ENCODE peak calls at places on chromosomes 12 and 14, in eight cellular contexts. One of them, this sample, is unnamed.

GRCh38 chr12:28537474-28537873 is 347.2 kb downstream of the CCDC91 start:
- DNase-seq in lower lobe of right lung: no peak
- DNase-seq in GM23248: peak; percentile 11
- DNase-seq in psoas muscle: no peak
- DNase-seq in HCT116: no peak
- DNase-seq in stomach: no peak
- DNase-seq in tibial nerve: no peak
- DNase-seq in aorta: no peak
- DNase-seq in this sample: no peak

GRCh38 chr12:75938189-75938588 is 93.4 kb downstream of the PHLDA1 start:
- DNase-seq in lower lobe of right lung: no peak
- DNase-seq in GM23248: no peak
- DNase-seq in psoas muscle: no peak
- DNase-seq in HCT116: no peak
- DNase-seq in stomach: no peak
- DNase-seq in tibial nerve: no peak
- DNase-seq in aorta: no peak
- DNase-seq in this sample: no peak

GRCh38 chr12:103560604-103561101 is 26.4 kb upstream of the STAB2 start:
- DNase-seq in lower lobe of right lung: no peak
- DNase-seq in GM23248: peak; percentile 99
- DNase-seq in psoas muscle: no peak
- DNase-seq in HCT116: peak; percentile 91
- DNase-seq in stomach: no peak
- DNase-seq in tibial nerve: no peak
- DNase-seq in aorta: no peak
- DNase-seq in this sample: no peak

GRCh38 chr12:52181757-52182156 is 10.1 kb downstream of the KRT80 start:
- DNase-seq in lower lobe of right lung: no peak
- DNase-seq in GM23248: peak; percentile 67
- DNase-seq in psoas muscle: no peak
- DNase-seq in HCT116: no peak
- DNase-seq in stomach: no peak
- DNase-seq in tibial nerve: no peak
- DNase-seq in aorta: no peak
- DNase-seq in this sample: no peak

GRCh38 chr12:42757735-42758134 is 168.2 kb upstream of the PRICKLE1 start:
- DNase-seq in lower lobe of right lung: no peak
- DNase-seq in GM23248: peak; percentile 18
- DNase-seq in psoas muscle: no peak
- DNase-seq in HCT116: no peak
- DNase-seq in stomach: no peak
- DNase-seq in tibial nerve: no peak
- DNase-seq in aorta: no peak
- DNase-seq in this sample: no peak

GRCh38 chr12:15216036-15216889 is 5.0 kb downstream of the RERG start:
- DNase-seq in lower lobe of right lung: no peak
- DNase-seq in GM23248: no peak
- DNase-seq in psoas muscle: no peak
- DNase-seq in HCT116: no peak
- DNase-seq in stomach: no peak
- DNase-seq in tibial nerve: no peak
- DNase-seq in aorta: no peak
- DNase-seq in this sample: no peak

GRCh38 chr12:5017638-5018348 is 25.9 kb upstream of the KCNA5 start:
- DNase-seq in lower lobe of right lung: no peak
- DNase-seq in GM23248: no peak
- DNase-seq in psoas muscle: no peak
- DNase-seq in HCT116: no peak
- DNase-seq in stomach: no peak
- DNase-seq in tibial nerve: no peak
- DNase-seq in aorta: no peak
- DNase-seq in this sample: no peak

GRCh38 chr12:51090705-51091229 is 7.4 kb upstream of the CSRNP2 start:
- DNase-seq in lower lobe of right lung: no peak
- DNase-seq in GM23248: no peak
- DNase-seq in psoas muscle: no peak
- DNase-seq in HCT116: no peak
- DNase-seq in stomach: no peak
- DNase-seq in tibial nerve: no peak
- DNase-seq in aorta: no peak
- DNase-seq in this sample: no peak

GRCh38 chr14:98949506-98950135 is 322.4 kb downstream of the BCL11B start:
- DNase-seq in lower lobe of right lung: no peak
- DNase-seq in GM23248: no peak
- DNase-seq in psoas muscle: no peak
- DNase-seq in HCT116: no peak
- DNase-seq in stomach: no peak
- DNase-seq in tibial nerve: no peak
- DNase-seq in aorta: no peak
- DNase-seq in this sample: no peak

GRCh38 chr14:104708606-104709268 is 15.3 kb upstream of the ADSS1 start:
- DNase-seq in lower lobe of right lung: peak; percentile 79
- DNase-seq in GM23248: peak; percentile 58
- DNase-seq in psoas muscle: peak; percentile 85
- DNase-seq in HCT116: no peak
- DNase-seq in stomach: peak; percentile 81
- DNase-seq in tibial nerve: peak; percentile 78
- DNase-seq in aorta: peak; percentile 91
- DNase-seq in this sample: peak; percentile 78

GRCh38 chr12:100383586-100384548 is 27.0 kb downstream of the SLC17A8 start:
- DNase-seq in lower lobe of right lung: no peak
- DNase-seq in GM23248: no peak
- DNase-seq in psoas muscle: no peak
- DNase-seq in HCT116: no peak
- DNase-seq in stomach: no peak
- DNase-seq in tibial nerve: no peak
- DNase-seq in aorta: no peak
- DNase-seq in this sample: no peak

GRCh38 chr12:54394281-54394719 is 9.8 kb upstream of the ZNF385A start:
- DNase-seq in lower lobe of right lung: no peak
- DNase-seq in GM23248: peak; percentile 72
- DNase-seq in psoas muscle: no peak
- DNase-seq in HCT116: peak; percentile 45
- DNase-seq in stomach: peak; percentile 56
- DNase-seq in tibial nerve: peak; percentile 77
- DNase-seq in aorta: no peak
- DNase-seq in this sample: no peak

GRCh38 chr12:4217091-4217490 is 56.5 kb upstream of the CCND2 start:
- DNase-seq in lower lobe of right lung: no peak
- DNase-seq in GM23248: no peak
- DNase-seq in psoas muscle: no peak
- DNase-seq in HCT116: no peak
- DNase-seq in stomach: no peak
- DNase-seq in tibial nerve: no peak
- DNase-seq in aorta: no peak
- DNase-seq in this sample: no peak

GRCh38 chr12:98911396-98911795 is 266.3 kb downstream of the APAF1 start:
- DNase-seq in lower lobe of right lung: no peak
- DNase-seq in GM23248: no peak
- DNase-seq in psoas muscle: no peak
- DNase-seq in HCT116: no peak
- DNase-seq in stomach: no peak
- DNase-seq in tibial nerve: no peak
- DNase-seq in aorta: no peak
- DNase-seq in this sample: no peak

GRCh38 chr12:15963271-15963670 is 52.1 kb downstream of the DERA start:
- DNase-seq in lower lobe of right lung: no peak
- DNase-seq in GM23248: peak; percentile 81
- DNase-seq in psoas muscle: no peak
- DNase-seq in HCT116: no peak
- DNase-seq in stomach: no peak
- DNase-seq in tibial nerve: no peak
- DNase-seq in aorta: no peak
- DNase-seq in this sample: no peak

GRCh38 chr12:31558521-31558920 is 32.4 kb downstream of the DENND5B start:
- DNase-seq in lower lobe of right lung: no peak
- DNase-seq in GM23248: peak; percentile 73
- DNase-seq in psoas muscle: no peak
- DNase-seq in HCT116: no peak
- DNase-seq in stomach: no peak
- DNase-seq in tibial nerve: no peak
- DNase-seq in aorta: no peak
- DNase-seq in this sample: no peak

GRCh38 chr14:58944226-58944769 is 244.2 kb upstream of the DAAM1 start:
- DNase-seq in lower lobe of right lung: no peak
- DNase-seq in GM23248: no peak
- DNase-seq in psoas muscle: no peak
- DNase-seq in HCT116: no peak
- DNase-seq in stomach: no peak
- DNase-seq in tibial nerve: no peak
- DNase-seq in aorta: no peak
- DNase-seq in this sample: no peak

GRCh38 chr14:97625512-97625911 is 828.3 kb downstream of the VRK1 start:
- DNase-seq in lower lobe of right lung: no peak
- DNase-seq in GM23248: no peak
- DNase-seq in psoas muscle: no peak
- DNase-seq in HCT116: no peak
- DNase-seq in stomach: no peak
- DNase-seq in tibial nerve: no peak
- DNase-seq in aorta: no peak
- DNase-seq in this sample: no peak

GRCh38 chr12:40010899-40011774 is 94.7 kb downstream of the SLC2A13 start:
- DNase-seq in lower lobe of right lung: no peak
- DNase-seq in GM23248: peak; percentile 84
- DNase-seq in psoas muscle: no peak
- DNase-seq in HCT116: peak; percentile 41
- DNase-seq in stomach: peak; percentile 45
- DNase-seq in tibial nerve: peak; percentile 71
- DNase-seq in aorta: no peak
- DNase-seq in this sample: peak; percentile 75

GRCh38 chr14:32494566-32495434 is 165.7 kb downstream of the AKAP6 start:
- DNase-seq in lower lobe of right lung: no peak
- DNase-seq in GM23248: peak; percentile 62
- DNase-seq in psoas muscle: peak; percentile 59
- DNase-seq in HCT116: no peak
- DNase-seq in stomach: no peak
- DNase-seq in tibial nerve: no peak
- DNase-seq in aorta: no peak
- DNase-seq in this sample: no peak

DNA sequence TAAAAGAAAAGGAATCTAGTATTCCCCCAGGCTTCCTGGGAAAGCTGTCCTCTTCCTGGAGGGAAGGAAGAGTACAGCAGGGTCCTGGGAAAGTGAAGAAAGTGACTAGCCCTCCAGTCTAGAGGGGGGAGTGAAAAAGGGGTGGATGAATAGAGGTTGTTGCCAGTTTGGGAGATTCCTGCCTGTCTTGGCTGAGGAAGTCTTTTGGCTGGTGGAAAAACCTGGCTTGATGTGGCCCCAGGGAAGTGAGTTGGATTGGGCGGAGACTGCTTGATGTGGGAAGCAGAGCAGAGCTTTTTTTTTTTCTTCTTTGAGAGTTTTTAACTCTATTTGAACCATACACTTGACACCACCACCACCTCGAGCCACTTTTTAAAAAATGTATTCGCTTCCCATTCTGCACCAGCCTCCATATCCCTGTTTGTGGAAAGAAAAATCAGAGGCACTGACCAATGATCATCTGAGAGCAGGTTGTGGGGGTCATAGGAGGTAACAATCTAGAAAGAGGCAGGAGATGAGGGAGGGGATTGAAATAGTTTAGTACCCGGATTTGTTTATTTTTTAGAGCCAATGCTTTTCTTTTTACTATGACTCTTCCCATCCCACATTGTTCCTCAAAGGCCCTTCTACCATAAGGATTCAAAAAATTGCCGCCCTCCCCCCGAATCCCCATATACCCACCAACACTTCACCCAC is 718 bp upstream of the DTX3 start:
- DNase-seq in lower lobe of right lung: no peak
- DNase-seq in GM23248: peak; percentile 84
- DNase-seq in psoas muscle: no peak
- DNase-seq in HCT116: no peak
- DNase-seq in stomach: no peak
- DNase-seq in tibial nerve: peak; percentile 60
- DNase-seq in aorta: no peak
- DNase-seq in this sample: peak; percentile 84
- H3K27ac ChIP-seq in lower lobe of right lung: peak overlapping the region; percentile 83
- H3K27ac ChIP-seq in GM23248: peak overlapping the region; percentile 27
- H3K27ac ChIP-seq in psoas muscle: peak overlapping the region; percentile 64
- H3K27ac ChIP-seq in HCT116: no peak overlapping the region
- H3K27ac ChIP-seq in stomach: peak overlapping the region; percentile 82
- H3K27ac ChIP-seq in tibial nerve: peak overlapping the region; percentile 97
- H3K27ac ChIP-seq in aorta: peak overlapping the region; percentile 95
- H3K27ac ChIP-seq in this sample: peak overlapping the region; percentile 93

GRCh38 chr12:108324678-108325358 is 14.3 kb downstream of the CMKLR1 start:
- DNase-seq in lower lobe of right lung: no peak
- DNase-seq in GM23248: no peak
- DNase-seq in psoas muscle: no peak
- DNase-seq in HCT116: no peak
- DNase-seq in stomach: no peak
- DNase-seq in tibial nerve: no peak
- DNase-seq in aorta: no peak
- DNase-seq in this sample: no peak
- H3K4me1 ChIP-seq in lower lobe of right lung: peaks cover 42% of the 10 kb centered on the region
- H3K4me1 ChIP-seq in GM23248: no peaks in the 10 kb centered on the region
- H3K4me1 ChIP-seq in psoas muscle: no peaks in the 10 kb centered on the region
- H3K4me1 ChIP-seq in HCT116: no peaks in the 10 kb centered on the region
- H3K4me1 ChIP-seq in stomach: peaks cover 7% of the 10 kb centered on the region
- H3K4me1 ChIP-seq in tibial nerve: peaks cover 5% of the 10 kb centered on the region
- H3K4me1 ChIP-seq in aorta: no peaks in the 10 kb centered on the region
- H3K4me1 ChIP-seq in this sample: peaks cover 9% of the 10 kb centered on the region

DNA sequence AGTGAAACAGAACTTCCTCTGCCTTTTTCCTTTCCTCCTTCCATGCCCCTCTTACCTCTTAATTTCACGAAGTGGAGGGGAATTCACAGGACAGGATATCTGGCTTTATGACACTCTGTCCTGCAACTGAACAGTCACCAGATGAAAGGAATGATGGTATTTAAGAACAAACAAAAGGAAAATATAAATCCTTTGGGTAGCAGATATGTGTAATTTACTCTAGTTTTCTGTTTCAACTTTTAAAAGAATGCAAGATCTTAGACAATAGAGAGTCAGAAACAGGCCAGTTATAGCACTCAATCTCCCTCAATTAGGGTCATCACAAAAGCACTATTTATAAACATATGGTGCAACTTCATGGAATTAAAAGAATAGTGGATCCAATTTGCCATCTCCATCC is 25.0 kb upstream of the HMGA2 start:
- DNase-seq in lower lobe of right lung: no peak
- DNase-seq in GM23248: no peak
- DNase-seq in psoas muscle: no peak
- DNase-seq in HCT116: no peak
- DNase-seq in stomach: no peak
- DNase-seq in tibial nerve: no peak
- DNase-seq in aorta: no peak
- DNase-seq in this sample: no peak
- H3K27ac ChIP-seq in lower lobe of right lung: no peak overlapping the region
- H3K27ac ChIP-seq in GM23248: no peak overlapping the region
- H3K27ac ChIP-seq in psoas muscle: no peak overlapping the region
- H3K27ac ChIP-seq in HCT116: no peak overlapping the region
- H3K27ac ChIP-seq in stomach: no peak overlapping the region
- H3K27ac ChIP-seq in tibial nerve: no peak overlapping the region
- H3K27ac ChIP-seq in aorta: no peak overlapping the region
- H3K27ac ChIP-seq in this sample: no peak overlapping the region

DNA sequence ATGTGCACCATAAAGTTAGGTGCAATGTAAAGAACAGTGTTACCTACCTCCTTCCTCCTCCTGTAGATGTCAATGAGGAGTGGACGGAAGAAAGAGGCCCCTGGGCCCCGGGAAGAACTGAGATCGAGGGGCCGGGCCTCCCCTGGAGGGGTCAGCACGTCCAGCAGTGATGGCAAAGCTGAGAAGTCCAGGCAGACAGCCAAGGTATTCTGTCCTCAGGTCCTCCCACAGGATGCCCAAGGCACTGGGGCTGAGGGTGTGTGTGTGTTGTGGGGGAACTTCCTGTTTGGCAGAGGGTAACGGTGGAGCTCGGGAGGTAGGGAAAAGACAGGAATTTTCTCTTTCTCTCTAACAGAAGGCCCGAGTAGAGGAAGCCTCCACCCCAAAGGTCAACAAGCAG is 6.4 kb downstream of the ATN1 start:
- DNase-seq in lower lobe of right lung: no peak
- DNase-seq in GM23248: peak; percentile 42
- DNase-seq in psoas muscle: peak; percentile 65
- DNase-seq in HCT116: no peak
- DNase-seq in stomach: no peak
- DNase-seq in tibial nerve: no peak
- DNase-seq in aorta: no peak
- DNase-seq in this sample: peak; percentile 81
- H3K4me1 ChIP-seq in lower lobe of right lung: peaks cover 83% of the 10 kb centered on the region
- H3K4me1 ChIP-seq in GM23248: peaks cover 29% of the 10 kb centered on the region
- H3K4me1 ChIP-seq in psoas muscle: peaks cover 37% of the 10 kb centered on the region
- H3K4me1 ChIP-seq in HCT116: peaks cover 10% of the 10 kb centered on the region
- H3K4me1 ChIP-seq in stomach: peaks cover 86% of the 10 kb centered on the region
- H3K4me1 ChIP-seq in tibial nerve: peaks cover 37% of the 10 kb centered on the region
- H3K4me1 ChIP-seq in aorta: no peaks in the 10 kb centered on the region
- H3K4me1 ChIP-seq in this sample: peaks cover 91% of the 10 kb centered on the region

This sample was measured in heart right ventricle.